ENCODE peak calls at places on chromosomes 6 and 20, in eight cellular contexts. W is activated naive CD4-positive, alpha-beta T cell; C is HL-60; T is GM23248; O is cardiac muscle cell; Q is Peyer's patch; S is activated naive CD8-positive, alpha-beta T cell treated with anti-CD3 and anti-CD28 coated beads, Interleukin-2, amount 50 U/mL, for 24 hours; E is left ventricle myocardium inferior. Z is an unnamed sample.

GRCh38 chr20:6480328-6481030 is 287.0 kb upstream of the BMP2 start:
- DNase-seq in W (no peak), C (no peak), T (no peak), O (no peak), Q (no peak), S (no peak), E (no peak), Z (peak; percentile 11)

GRCh38 chr20:51553897-51554504 is 11.5 kb upstream of the NFATC2 start:
- DNase-seq in W (no peak), C (no peak), T (peak; percentile 73), O (peak; percentile 49), Q (no peak), S (no peak), E (no peak), Z (no peak)

GRCh38 chr6:144920391-144920983 is 635.4 kb downstream of the UTRN start:
- DNase-seq in W (no peak), C (no peak), T (peak; percentile 37), O (no peak), Q (no peak), S (no peak), E (no peak), Z (no peak)

GRCh38 chr6:159852877-159853276 is 37.9 kb upstream of the MAS1 start:
- DNase-seq in W (no peak), C (no peak), T (peak; percentile 43), O (peak; percentile 51), Q (no peak), S (no peak), E (no peak), Z (peak; percentile 17)

GRCh38 chr6:83182114-83182513 is 11.0 kb downstream of the PGM3 start:
- DNase-seq in W (no peak), C (no peak), T (no peak), O (no peak), Q (no peak), S (no peak), E (no peak), Z (no peak)

GRCh38 chr6:101824551-101825345 is 431.2 kb downstream of the GRIK2 start:
- DNase-seq in W (no peak), C (no peak), T (no peak), O (peak; percentile 41), Q (no peak), S (no peak), E (no peak), Z (no peak)

GRCh38 chr6:117976030-117976651 is 69.1 kb downstream of the SLC35F1 start:
- DNase-seq in W (no peak), C (peak; percentile 5), T (peak; percentile 60), O (peak; percentile 67), Q (no peak), S (no peak), E (no peak), Z (peak; percentile 39)

GRCh38 chr20:45835230-45836224 is 1.9 kb downstream of the SNX21 start:
- DNase-seq in W (no peak), C (no peak), T (peak; percentile 95), O (no peak), Q (no peak), S (no peak), E (peak; percentile 57), Z (no peak)

GRCh38 chr6:153003294-153003645 is 761 bp upstream of the MTRF1L start:
- DNase-seq in W (no peak), C (no peak), T (peak; percentile 46), O (no peak), Q (no peak), S (no peak), E (no peak), Z (peak; percentile 53)

GRCh38 chr6:158850807-158851115 is 31.6 kb upstream of the EZR start:
- DNase-seq in W (no peak), C (no peak), T (peak; percentile 78), O (peak; percentile 33), Q (no peak), S (no peak), E (no peak), Z (no peak)

GRCh38 chr6:110389689-110390382 is 25.5 kb downstream of the DDO start:
- DNase-seq in W (no peak), C (no peak), T (no peak), O (no peak), Q (no peak), S (no peak), E (no peak), Z (peak; percentile 5)

GRCh38 chr20:33915726-33916331 is 77.9 kb upstream of the RALY start:
- DNase-seq in W (peak; percentile 22), C (no peak), T (no peak), O (no peak), Q (peak; percentile 71), S (peak; percentile 70), E (peak; percentile 18), Z (peak; percentile 55)

GRCh38 chr6:6769466-6769865 is 180.9 kb downstream of the LY86 start:
- DNase-seq in W (no peak), C (no peak), T (no peak), O (no peak), Q (no peak), S (no peak), E (no peak), Z (no peak)

GRCh38 chr20:32040142-32040953 is 11.7 kb upstream of the HCK start:
- DNase-seq in W (no peak), C (peak; percentile 86), T (no peak), O (no peak), Q (no peak), S (peak; percentile 13), E (peak; percentile 48), Z (no peak)

GRCh38 chr20:62875419-62876355 is 14.1 kb upstream of the TCFL5 start:
- DNase-seq in W (no peak), C (peak; percentile 57), T (peak; percentile 93), O (peak; percentile 91), Q (peak; percentile 75), S (no peak), E (peak; percentile 81), Z (peak; percentile 70)

GRCh38 chr6:159061805-159062563 is 17.2 kb upstream of the TAGAP start:
- DNase-seq in W (no peak), C (no peak), T (no peak), O (no peak), Q (no peak), S (no peak), E (no peak), Z (peak; percentile 58)

GRCh38 chr6:56096454-56096853 is 150.9 kb downstream of the COL21A1 start:
- DNase-seq in W (no peak), C (no peak), T (no peak), O (no peak), Q (no peak), S (no peak), E (no peak), Z (no peak)

GRCh38 chr20:40197744-40198143 is 491.3 kb downstream of the MAFB start:
- DNase-seq in W (no peak), C (no peak), T (peak; percentile 6), O (peak; percentile 11), Q (no peak), S (no peak), E (no peak), Z (no peak)

Z was measured in small intestine.